ENCODE peak calls at places on chromosomes 6 and 20, in eight cellular contexts. H, C, G, K, B, N, R and W are unnamed samples.

GRCh38 chr6:4351857-4352669 is 216.7 kb upstream of the ECI2 start:
- DNase-seq in H (peak; percentile 95), C (no peak), G (peak; percentile 50), K (peak; percentile 94), B (peak; percentile 89), N (peak; percentile 78), R (peak; percentile 95), W (no peak)

GRCh38 chr6:129679758-129680157 is 30.2 kb downstream of the ARHGAP18 start:
- DNase-seq in H (no peak), C (no peak), G (no peak), K (peak; percentile 54), B (no peak), N (no peak), R (no peak), W (no peak)

GRCh38 chr6:145313041-145313855 is 422.1 kb downstream of the EPM2A start:
- DNase-seq in H (no peak), C (no peak), G (no peak), K (no peak), B (no peak), N (no peak), R (no peak), W (no peak)

GRCh38 chr6:13447949-13448724 is 39.3 kb downstream of the GFOD1 start:
- DNase-seq in H (no peak), C (no peak), G (peak; percentile 80), K (no peak), B (no peak), N (no peak), R (no peak), W (no peak)

GRCh38 chr20:17794400-17794799 is 94.6 kb downstream of the BANF2 start:
- DNase-seq in H (no peak), C (no peak), G (no peak), K (no peak), B (no peak), N (no peak), R (no peak), W (no peak)

GRCh38 chr20:47400685-47401084 is 44.2 kb upstream of the ZMYND8 start:
- DNase-seq in H (no peak), C (no peak), G (no peak), K (no peak), B (no peak), N (no peak), R (no peak), W (no peak)

GRCh38 chr6:90294614-90294988 is 2.0 kb downstream of the BACH2 start:
- DNase-seq in H (no peak), C (no peak), G (peak; percentile 80), K (no peak), B (no peak), N (no peak), R (no peak), W (no peak)

GRCh38 chr20:45254867-45255266 is 503 bp upstream of the SLPI start:
- DNase-seq in H (peak; percentile 9), C (no peak), G (no peak), K (peak; percentile 66), B (no peak), N (no peak), R (peak; percentile 56), W (no peak)

GRCh38 chr20:25461766-25462165 is 54.3 kb downstream of the GINS1 start:
- DNase-seq in H (no peak), C (no peak), G (peak; percentile 44), K (no peak), B (no peak), N (no peak), R (no peak), W (peak; percentile 48)

GRCh38 chr6:155187994-155188706 is 75.7 kb upstream of the CLDN20 start:
- DNase-seq in H (peak; percentile 66), C (no peak), G (no peak), K (peak; percentile 55), B (peak; percentile 77), N (no peak), R (peak; percentile 29), W (no peak)

GRCh38 chr6:75098709-75099108 is 107.1 kb downstream of the COL12A1 start:
- DNase-seq in H (peak; percentile 98), C (no peak), G (peak; percentile 53), K (peak; percentile 99), B (peak; percentile 86), N (peak; percentile 80), R (peak; percentile 98), W (no peak)

GRCh38 chr6:108497883-108498282 is 62.8 kb upstream of the FOXO3 start:
- DNase-seq in H (peak; percentile 35), C (no peak), G (peak; percentile 48), K (peak; percentile 59), B (no peak), N (peak; percentile 40), R (peak; percentile 39), W (no peak)

GRCh38 chr20:57475388-57476072 is 49.4 kb downstream of the CTCFL start:
- DNase-seq in H (no peak), C (no peak), G (peak; percentile 43), K (no peak), B (no peak), N (no peak), R (no peak), W (no peak)

GRCh38 chr6:35391240-35391968 is 49.0 kb downstream of the PPARD start:
- DNase-seq in H (peak; percentile 97), C (no peak), G (no peak), K (peak; percentile 87), B (peak; percentile 47), N (no peak), R (peak; percentile 70), W (no peak)
- TF ChIP-seq CTCF in H (peak; percentile 24), C (no peak), G (no peak), K (no peak), B (no peak), N (no peak), R (no peak), W (peak; percentile 17)

DNA sequence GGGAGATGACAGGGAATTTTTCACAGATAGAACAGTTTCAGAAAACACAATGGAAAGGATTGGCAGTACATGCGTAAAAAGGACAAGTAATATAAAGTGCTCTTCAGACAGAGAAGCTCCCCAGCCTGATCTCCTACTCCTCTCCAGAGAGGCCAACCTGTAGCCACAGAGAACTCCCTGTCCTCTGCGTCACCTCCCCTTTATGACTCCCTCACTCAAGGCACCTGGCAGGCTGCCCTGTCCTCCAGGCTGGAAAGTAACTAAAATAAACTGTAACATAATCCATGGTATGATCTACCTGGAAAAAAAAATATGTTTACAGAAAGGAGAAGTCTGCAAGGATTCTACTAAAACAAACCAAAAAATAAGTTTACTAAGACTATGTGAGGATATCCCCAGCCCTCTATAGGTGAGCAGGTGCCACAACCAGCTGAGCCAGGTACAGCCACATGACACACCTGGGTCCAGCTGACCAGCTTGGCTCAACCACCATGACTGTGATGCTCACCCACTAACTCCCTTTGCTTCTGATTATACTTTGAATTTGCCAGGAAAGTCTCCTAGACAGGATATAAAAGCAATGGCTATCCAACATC is 29.2 kb downstream of the MBOAT1 start:
- DNase-seq in H (peak; percentile 18), C (no peak), G (peak; percentile 92), K (no peak), B (no peak), N (peak; percentile 76), R (no peak), W (no peak)
- TF ChIP-seq CTCF in H (no peak), C (no peak), G (no peak), K (no peak), B (no peak), N (no peak), R (no peak), W (no peak)

GRCh38 chr20:58892126-58892931 is 39.8 kb downstream of the GNAS start:
- DNase-seq in H (peak; percentile 50), C (no peak), G (peak; percentile 88), K (peak; percentile 56), B (no peak), N (peak; percentile 76), R (peak; percentile 60), W (peak; percentile 86)
- TF ChIP-seq CTCF in H (no peak), C (no peak), G (no peak), K (no peak), B (peak; percentile 13), N (no peak), R (no peak), W (peak; percentile 45)

GRCh38 chr20:41027366-41027765 is 1.3 kb upstream of the TOP1 start:
- DNase-seq in H (no peak), C (no peak), G (no peak), K (no peak), B (no peak), N (peak; percentile 33), R (no peak), W (no peak)
- TF ChIP-seq CTCF in H (no peak), C (no peak), G (no peak), K (no peak), B (no peak), N (no peak), R (no peak), W (no peak)

GRCh38 chr20:2476742-2477615 is 6.4 kb upstream of the SNRPB start:
- DNase-seq in H (no peak), C (no peak), G (no peak), K (no peak), B (no peak), N (no peak), R (no peak), W (no peak)
- TF ChIP-seq CTCF in H (no peak), C (no peak), G (no peak), K (peak; percentile 22), B (peak; percentile 10), N (no peak), R (no peak), W (peak; percentile 20)